ENCODE peak calls at places on chromosomes 7 and 10, in four cellular contexts. R is IMR-90, G is GM12878, C is H1. S is an unnamed sample.

GRCh38 chr7:72106405-72106804 is 305.7 kb downstream of the CALN1 start:
- DNase-seq in G (no peak), R (no peak), C (no peak), S (no peak)

GRCh38 chr10:122276611-122277205 is 5.6 kb downstream of the BTBD16 start:
- DNase-seq in G (no peak), R (peak), C (no peak), S (peak)

GRCh38 chr10:80046629-80047441 is 31.6 kb upstream of the TMEM254 start:
- DNase-seq in C (peak), R (peak), G (no peak), S (peak)

GRCh38 chr7:150341263-150342118 is at the start of gene RARRES2:
- DNase-seq in R (no peak), C (peak), G (no peak), S (no peak)

GRCh38 chr10:129382401-129382800 is 84.6 kb upstream of the MGMT start:
- DNase-seq in G (no peak), C (no peak), R (no peak), S (no peak)

GRCh38 chr10:21166557-21167287 is 269.6 kb upstream of the NEBL start:
- DNase-seq in C (no peak), G (no peak), R (no peak), S (peak)

GRCh38 chr7:13414661-13415105 is 574.8 kb downstream of the ETV1 start:
- DNase-seq in R (no peak), G (no peak), C (no peak), S (no peak)

GRCh38 chr7:28191751-28192150 is 11.2 kb upstream of the JAZF1 start:
- DNase-seq in G (no peak), C (no peak), R (no peak), S (no peak)

GRCh38 chr10:69626826-69627225 is 3.2 kb upstream of the FAM241B start:
- DNase-seq in G (no peak), C (peak), R (no peak), S (no peak)

GRCh38 chr10:3069876-3070275 is 2.5 kb downstream of the PFKP start:
- DNase-seq in R (no peak), C (no peak), G (no peak), S (no peak)

GRCh38 chr7:38310601-38311057 is 37.2 kb upstream of the TARP start:
- DNase-seq in R (no peak), C (no peak), G (no peak), S (no peak)

GRCh38 chr7:319267-319661 is 29.3 kb downstream of the FOXL3 start:
- DNase-seq in C (no peak), G (no peak), R (no peak), S (no peak)

GRCh38 chr10:124077216-124077615 is 16.2 kb downstream of the CHST15 start:
- DNase-seq in C (no peak), G (no peak), R (no peak), S (no peak)

GRCh38 chr7:101362334-101363195 is at the start of gene COL26A1:
- DNase-seq in R (no peak), G (no peak), C (peak), S (no peak)

GRCh38 chr10:79379512-79380124 is 32.3 kb downstream of the PPIF start:
- DNase-seq in R (no peak), G (no peak), C (no peak), S (no peak)

GRCh38 chr7:50315739-50316671 is 11.5 kb downstream of the IKZF1 start:
- DNase-seq in R (no peak), G (no peak), C (no peak), S (no peak)

GRCh38 chr7:27784399-27785053 is 44.6 kb downstream of the TAX1BP1 start:
- DNase-seq in C (no peak), G (no peak), R (peak), S (peak)

GRCh38 chr10:90695915-90696676 is 161.7 kb downstream of the HTR7 start:
- DNase-seq in R (no peak), C (no peak), G (no peak), S (no peak)

GRCh38 chr7:35802649-35803048 is 1.8 kb downstream of the SEPTIN7 start:
- DNase-seq in G (no peak), R (peak), C (no peak), S (peak)

GRCh38 chr10:124999433-125000365 is 57.8 kb downstream of the ZRANB1 start:
- DNase-seq in C (no peak), G (no peak), R (peak), S (no peak)

GRCh38 chr10:117139581-117140524 is 1.8 kb upstream of the VAX1 start:
- DNase-seq in G (peak), C (peak), R (no peak), S (no peak)

GRCh38 chr10:34124522-34125035 is 690.5 kb downstream of the PARD3 start:
- DNase-seq in G (no peak), C (peak), R (peak), S (no peak)

GRCh38 chr10:29412452-29413004 is 123.7 kb downstream of the LYZL1 start:
- DNase-seq in R (peak), G (no peak), C (no peak), S (no peak)

GRCh38 chr7:30880090-30880704 is 31.5 kb upstream of the AQP1 start:
- DNase-seq in C (no peak), G (no peak), R (no peak), S (no peak)

GRCh38 chr7:138176060-138176459 is 99.8 kb downstream of the AKR1D1 start:
- DNase-seq in G (no peak), C (no peak), R (no peak), S (no peak)

GRCh38 chr10:129764901-129765663 is 199.0 kb downstream of the EBF3 start:
- DNase-seq in G (no peak), C (peak), R (no peak), S (no peak)

GRCh38 chr10:69901623-69902505 is 100.2 kb downstream of the COL13A1 start:
- DNase-seq in C (peak), R (peak), G (no peak), S (peak)

GRCh38 chr10:130127612-130128607 is 8.3 kb upstream of the GLRX3 start:
- DNase-seq in C (peak), G (peak), R (peak), S (peak)

GRCh38 chr10:5559642-5560141 is 34.9 kb downstream of the CALML3 start:
- DNase-seq in G (no peak), R (peak), C (no peak), S (no peak)

GRCh38 chr10:123413353-123413752 is 252.8 kb upstream of the GPR26 start:
- DNase-seq in G (no peak), R (no peak), C (no peak), S (no peak)

DNA sequence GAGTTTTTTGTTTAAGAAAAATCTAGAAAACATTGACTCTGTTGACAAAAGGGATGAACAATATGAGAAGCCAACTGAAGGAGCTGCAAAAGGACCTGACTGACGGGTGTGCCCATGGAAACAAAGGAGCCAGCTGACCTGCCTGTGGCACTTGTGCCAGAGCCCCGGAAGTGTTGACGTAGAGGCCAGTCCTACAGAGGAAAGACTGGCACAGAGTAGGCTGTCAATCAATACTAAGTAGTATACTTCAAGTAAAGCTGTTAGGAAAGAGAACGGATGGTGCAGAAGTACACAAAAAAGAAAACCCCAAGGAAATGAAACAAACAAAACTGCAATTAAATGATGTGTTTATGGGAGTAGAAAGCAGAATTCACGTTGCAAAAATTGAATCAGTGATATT is 19.0 kb upstream of the ABI1 start:
- DNase-seq in R (no peak), C (no peak), G (no peak), S (no peak)
- TF ChIP-seq CHD1 in R (no peak), C (no peak), G (no peak), S (no peak)

GRCh38 chr10:44069573-44069972 is 315.3 kb downstream of the CXCL12 start:
- DNase-seq in G (no peak), C (no peak), R (no peak), S (no peak)
- TF ChIP-seq CHD1 in G (no peak), C (no peak), R (no peak), S (no peak)

DNA sequence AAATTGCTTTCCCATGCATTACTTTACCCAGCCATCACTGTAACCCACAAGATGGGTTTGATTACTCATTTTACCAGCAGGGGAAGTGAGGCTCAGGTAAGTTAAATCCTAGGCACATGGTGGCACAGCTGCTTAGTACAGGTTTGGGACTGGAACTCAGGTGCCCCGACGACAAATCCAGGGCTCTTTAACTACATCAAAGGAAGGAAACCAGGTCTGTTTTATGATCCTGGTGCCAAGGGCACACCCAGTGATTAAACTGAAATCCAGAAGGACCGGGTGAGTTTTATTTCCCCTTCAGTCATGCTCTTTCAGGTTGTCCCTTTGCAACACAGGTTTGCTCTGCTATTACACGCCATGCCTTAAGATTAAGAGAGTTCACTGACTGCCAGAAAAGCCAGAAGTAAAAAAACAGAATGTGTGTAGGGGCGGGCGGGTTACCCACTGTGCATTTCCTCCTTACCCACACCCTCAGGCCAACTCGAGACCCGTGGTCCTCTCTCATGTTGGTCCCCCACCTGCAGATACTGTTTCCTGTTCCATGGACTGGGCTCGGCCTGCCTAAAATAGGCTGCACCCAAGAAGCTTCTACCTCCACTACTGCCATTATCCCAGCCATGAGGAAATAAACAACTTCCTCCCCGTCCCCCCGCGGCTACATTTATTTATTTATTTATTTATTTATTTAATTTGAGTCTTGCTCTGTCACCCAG is 55.2 kb upstream of the KDM7A start:
- DNase-seq in C (peak), G (no peak), R (no peak), S (no peak)
- TF ChIP-seq CHD1 in C (no peak), G (no peak), R (no peak), S (no peak)

DNA sequence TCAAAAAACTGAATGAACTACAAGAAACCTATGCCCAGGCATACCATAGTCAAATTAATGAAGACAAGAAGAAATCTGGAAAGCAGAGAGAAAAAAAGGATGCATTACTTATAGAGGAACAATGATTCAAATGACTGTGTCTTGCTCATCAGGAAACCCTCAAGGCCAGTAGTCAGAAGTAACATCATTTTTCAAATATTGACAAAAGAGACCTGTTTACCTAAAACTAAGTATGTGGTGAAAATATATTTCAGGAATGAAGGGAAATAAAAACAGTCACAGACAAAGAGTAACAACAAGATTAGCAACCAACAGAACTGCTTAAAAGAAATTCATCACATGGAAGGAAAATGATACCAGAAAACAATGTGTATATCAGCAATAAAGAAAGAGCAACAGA is 128.4 kb downstream of the ALOX5 start:
- DNase-seq in C (no peak), G (no peak), R (no peak), S (no peak)
- TF ChIP-seq CHD1 in C (no peak), G (no peak), R (no peak), S (no peak)

DNA sequence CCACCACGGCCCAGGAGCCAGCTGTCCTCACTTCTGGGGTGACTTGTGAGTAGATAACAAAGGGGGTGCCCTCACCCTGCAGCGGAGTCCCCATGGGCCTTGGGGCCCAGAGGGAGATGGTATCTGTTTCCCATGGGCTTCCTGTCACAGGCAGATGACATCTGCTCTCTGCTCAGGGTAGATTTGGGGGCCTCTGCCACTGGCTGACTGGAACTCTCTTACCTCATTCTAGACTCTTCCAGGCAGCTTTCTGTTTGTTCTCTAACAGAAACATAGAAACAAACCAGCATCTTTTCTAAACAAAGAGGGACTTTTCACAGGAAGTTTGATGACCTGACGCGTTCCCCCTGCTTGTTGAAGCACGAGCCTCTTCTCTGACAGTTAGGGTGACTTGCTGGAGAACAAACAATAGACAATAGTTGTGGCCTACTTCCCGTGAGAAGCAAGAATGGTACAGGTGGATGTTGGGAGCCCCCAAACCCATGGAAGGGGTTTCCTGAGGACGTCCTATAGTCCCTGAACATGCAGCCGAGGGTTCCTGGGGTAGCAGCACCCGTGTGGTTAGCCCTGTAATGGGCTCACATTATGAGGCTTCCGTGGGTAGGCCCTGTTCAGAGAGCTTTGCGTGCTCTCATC is 61.6 kb downstream of the GRK5 start:
- DNase-seq in C (no peak), G (peak), R (peak), S (no peak)
- TF ChIP-seq CHD1 in C (no peak), G (no peak), R (no peak), S (no peak)

GRCh38 chr10:27723436-27723835 is 22.2 kb downstream of the MKX start:
- DNase-seq in G (no peak), R (peak), C (no peak), S (no peak)
- TF ChIP-seq CHD1 in G (no peak), R (no peak), C (no peak), S (no peak)

DNA sequence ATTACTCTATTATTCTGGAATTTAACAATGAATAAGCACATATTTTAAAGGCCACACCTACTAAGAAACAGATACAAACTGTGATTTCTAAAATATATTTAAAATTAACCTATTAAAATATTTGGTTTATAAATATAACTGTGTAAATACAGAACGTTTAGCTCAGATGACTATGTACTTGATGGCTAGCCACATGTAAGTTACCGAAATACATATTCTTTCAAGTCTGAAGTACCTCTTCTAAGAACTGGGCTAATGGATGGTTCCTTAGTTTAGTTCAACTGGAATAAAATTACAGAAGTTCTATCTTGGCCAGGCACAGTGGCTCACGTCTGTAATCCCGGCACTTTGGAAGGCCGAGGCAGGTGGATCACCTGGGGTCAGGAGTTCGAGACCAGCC is 33.4 kb upstream of the PTPRN2 start:
- DNase-seq in C (no peak), R (no peak), G (no peak), S (no peak)
- TF ChIP-seq CHD1 in C (no peak), R (no peak), G (no peak), S (no peak)